ENCODE peak calls at places on chromosomes 13 and 19, in five cellular contexts. C, I, V, D and X are unnamed samples.

GRCh38 chr13:109715902-109716301 is 70.5 kb downstream of the IRS2 start:
- DNase-seq in V (no peak), I (no peak), D (no peak), C (no peak), X (peak; percentile 51)

GRCh38 chr13:74647991-74648390 is 513.8 kb upstream of the KLF12 start:
- DNase-seq in I (no peak), C (no peak), V (no peak), D (no peak), X (no peak)

GRCh38 chr13:79445968-79446645 is 34.8 kb upstream of the NDFIP2 start:
- DNase-seq in I (no peak), V (no peak), D (no peak), C (no peak), X (no peak)

GRCh38 chr19:29571181-29571580 is 34.9 kb upstream of the POP4 start:
- DNase-seq in V (no peak), D (no peak), I (no peak), C (no peak), X (no peak)

GRCh38 chr19:43078311-43078710 is 4.2 kb downstream of the PSG2 start:
- DNase-seq in I (no peak), D (no peak), C (no peak), V (no peak), X (no peak)

GRCh38 chr13:32969516-32969941 is 46.7 kb upstream of the KL start:
- DNase-seq in D (no peak), I (no peak), V (no peak), C (no peak), X (no peak)

GRCh38 chr19:29106353-29106885 is 106.5 kb downstream of the UQCRFS1 start:
- DNase-seq in V (no peak), D (no peak), I (no peak), C (no peak), X (no peak)

GRCh38 chr19:17933414-17934129 is 757 bp downstream of the CCDC124 start:
- DNase-seq in C (no peak), D (no peak), V (no peak), I (no peak), X (no peak)

GRCh38 chr19:55305491-55305890 is 19.6 kb downstream of the TMEM150B start:
- DNase-seq in V (peak; percentile 49), C (peak; percentile 36), D (peak; percentile 66), I (peak; percentile 51), X (peak; percentile 70)

GRCh38 chr13:76239031-76239680 is 603.0 kb downstream of the LMO7 start:
- DNase-seq in C (no peak), V (no peak), D (no peak), I (no peak), X (no peak)

GRCh38 chr19:45470147-45471081 is 2.6 kb downstream of the FOSB start:
- DNase-seq in C (peak; percentile 40), D (no peak), I (peak; percentile 47), V (no peak), X (peak; percentile 33)

GRCh38 chr19:45968626-45969025 is 5.0 kb downstream of the NOVA2 start:
- DNase-seq in I (no peak), D (no peak), V (no peak), C (no peak), X (no peak)

GRCh38 chr19:47156861-47157454 is 26.3 kb downstream of the SAE1 start:
- DNase-seq in D (no peak), I (no peak), C (no peak), V (no peak), X (no peak)

GRCh38 chr13:98541211-98541610 is 35.7 kb downstream of the STK24 start:
- DNase-seq in D (no peak), C (no peak), I (no peak), V (no peak), X (no peak)

GRCh38 chr13:99159331-99160061 is 41.2 kb upstream of the UBAC2 start:
- DNase-seq in V (no peak), D (no peak), I (no peak), C (no peak), X (no peak)

GRCh38 chr13:23718916-23719470 is 148.8 kb downstream of the TNFRSF19 start:
- DNase-seq in I (no peak), V (no peak), D (no peak), C (no peak), X (no peak)

GRCh38 chr13:23739597-23739996 is 149.6 kb downstream of the MIPEP start:
- DNase-seq in I (no peak), C (no peak), V (no peak), D (no peak), X (no peak)

GRCh38 chr19:13408889-13409518 is 97.3 kb downstream of the CACNA1A start:
- DNase-seq in I (no peak), V (no peak), D (no peak), C (no peak), X (no peak)

GRCh38 chr13:48749144-48749543 is 95.4 kb downstream of the CYSLTR2 start:
- DNase-seq in C (no peak), I (no peak), D (no peak), V (no peak), X (no peak)

GRCh38 chr19:1053176-1054101 is 13.5 kb upstream of the ARHGAP45 start:
- DNase-seq in I (no peak), D (no peak), V (no peak), C (no peak), X (no peak)

GRCh38 chr13:102696465-102696864 is 1.6 kb upstream of the METTL21C start:
- DNase-seq in I (no peak), V (no peak), C (no peak), D (no peak), X (no peak)

GRCh38 chr19:17327654-17328516 is 6.8 kb downstream of the ANO8 start:
- DNase-seq in D (no peak), C (peak; percentile 53), I (peak; percentile 53), V (peak; percentile 64), X (no peak)

GRCh38 chr13:49636705-49637104 is 8.4 kb downstream of the ARL11 start:
- DNase-seq in I (no peak), D (no peak), C (no peak), V (no peak), X (no peak)

GRCh38 chr19:14526423-14526822 is 3.0 kb upstream of the TECR start:
- DNase-seq in I (no peak), C (no peak), V (no peak), D (no peak), X (no peak)

GRCh38 chr13:102688306-102688973 is 6.4 kb downstream of the METTL21C start:
- DNase-seq in C (no peak), D (no peak), I (no peak), V (no peak), X (no peak)

GRCh38 chr19:16463991-16464575 is 7.7 kb downstream of the EPS15L1 start:
- DNase-seq in C (no peak), D (no peak), I (no peak), V (peak; percentile 53), X (no peak)

GRCh38 chr19:52099497-52100138 is 4.1 kb upstream of the ZNF841 start:
- DNase-seq in I (no peak), D (no peak), V (no peak), C (no peak), X (no peak)

GRCh38 chr13:94291631-94292322 is 187.7 kb downstream of the DCT start:
- DNase-seq in C (no peak), I (no peak), V (no peak), D (no peak), X (no peak)

GRCh38 chr19:38851622-38852230 is 1.9 kb upstream of the HNRNPL start:
- DNase-seq in V (peak; percentile 97), D (peak; percentile 97), I (peak; percentile 84), C (peak; percentile 94), X (peak; percentile 96)

GRCh38 chr19:44774614-44775013 is 3.1 kb upstream of the CBLC start:
- DNase-seq in I (no peak), V (no peak), D (no peak), C (no peak), X (no peak)

GRCh38 chr13:72726721-72727416 is 560 bp downstream of the MZT1 start:
- DNase-seq in D (peak; percentile 7), V (peak; percentile 60), I (peak; percentile 16), C (peak; percentile 55), X (peak; percentile 52)

GRCh38 chr13:24632382-24633121 is 47.7 kb upstream of the ATP12A start:
- DNase-seq in V (no peak), I (no peak), C (no peak), D (no peak), X (no peak)

GRCh38 chr19:47228937-47229673 is 1.9 kb downstream of the BBC3 start:
- DNase-seq in V (no peak), D (no peak), I (no peak), C (peak; percentile 27), X (no peak)

GRCh38 chr13:30299746-30300145 is 7.6 kb downstream of the KATNAL1 start:
- DNase-seq in C (no peak), I (no peak), V (no peak), D (no peak), X (no peak)

GRCh38 chr19:42242071-42242511 is 311 bp downstream of the GSK3A start:
- DNase-seq in D (no peak), V (no peak), C (peak; percentile 35), I (no peak), X (no peak)

GRCh38 chr19:2983351-2984195 is 6.2 kb downstream of the TLE6 start:
- DNase-seq in C (no peak), V (peak; percentile 76), D (no peak), I (no peak), X (peak; percentile 84)

GRCh38 chr13:28636078-28636477 is 22.9 kb upstream of the POMP start:
- DNase-seq in C (no peak), I (no peak), D (no peak), V (no peak), X (no peak)

GRCh38 chr19:17095141-17095919 is 19.8 kb downstream of the MYO9B start:
- DNase-seq in D (no peak), V (peak; percentile 57), I (no peak), C (no peak), X (peak; percentile 78)